ENCODE peak calls at places on chromosome 2, in seven cellular contexts. U is choroid plexus epithelial cell, I is GM13977, B is foreskin keratinocyte, V is brain microvascular endothelial cell, L is left ventricle myocardium inferior, X is fibroblast of mammary gland. Z is an unnamed sample.
A peak's percentile ranks its signal among the peaks of the same experiment; 100 is the strongest.

GRCh38 chr2:226664140-226664539 is 135.5 kb downstream of the IRS1 start:
- DNase-seq in U (no peak), X (no peak), I (no peak), V (no peak), L (peak; percentile 37), B (no peak), Z (no peak)

GRCh38 chr2:13682878-13683277 is 949.6 kb upstream of the LRATD1 start:
- DNase-seq in L (no peak), X (peak; percentile 85), U (peak; percentile 90), I (no peak), V (peak; percentile 90), B (peak; percentile 84), Z (no peak)

GRCh38 chr2:65281626-65282351 is 54.2 kb downstream of the ACTR2 start:
- DNase-seq in L (peak; percentile 34), I (no peak), V (no peak), B (no peak), U (peak; percentile 55), X (peak; percentile 44), Z (no peak)

GRCh38 chr2:6639870-6640639 is 225.7 kb downstream of the CMPK2 start:
- DNase-seq in V (no peak), L (no peak), X (no peak), I (no peak), B (no peak), U (no peak), Z (no peak)

GRCh38 chr2:215511454-215512346 is 75.8 kb upstream of the FN1 start:
- DNase-seq in L (no peak), B (no peak), U (no peak), X (no peak), V (no peak), I (no peak), Z (no peak)

GRCh38 chr2:213148572-213149331 is 2.7 kb downstream of the IKZF2 start:
- DNase-seq in B (no peak), U (no peak), I (no peak), X (no peak), L (no peak), V (no peak), Z (no peak)

GRCh38 chr2:199457147-199458016 is at the start of gene SATB2:
- DNase-seq in L (no peak), X (peak; percentile 83), B (no peak), U (peak; percentile 57), V (peak; percentile 37), I (peak; percentile 55), Z (peak; percentile 78)

GRCh38 chr2:30987611-30988010 is 150.6 kb downstream of the GALNT14 start:
- DNase-seq in U (no peak), V (no peak), X (no peak), B (no peak), I (no peak), L (no peak), Z (no peak)

GRCh38 chr2:5453648-5454390 is 238.4 kb upstream of the SOX11 start:
- DNase-seq in B (peak; percentile 5), V (peak; percentile 80), U (peak; percentile 62), I (no peak), X (no peak), L (no peak), Z (no peak)

GRCh38 chr2:15826273-15826717 is 114.1 kb upstream of the MYCN start:
- DNase-seq in B (no peak), U (no peak), L (no peak), I (no peak), X (no peak), V (no peak), Z (no peak)

GRCh38 chr2:236718207-236718992 is 148.8 kb downstream of the ACKR3 start:
- DNase-seq in L (no peak), X (peak; percentile 42), B (peak; percentile 55), U (no peak), I (no peak), V (peak; percentile 27), Z (no peak)

GRCh38 chr2:150552421-150552820 is 65.0 kb upstream of the RND3 start:
- DNase-seq in L (no peak), X (no peak), U (no peak), V (no peak), I (no peak), B (no peak), Z (no peak)

GRCh38 chr2:150545931-150546330 is 58.5 kb upstream of the RND3 start:
- DNase-seq in I (no peak), L (no peak), B (no peak), V (no peak), X (no peak), U (no peak), Z (no peak)

GRCh38 chr2:150544731-150545130 is 57.3 kb upstream of the RND3 start:
- DNase-seq in L (no peak), B (no peak), X (no peak), U (no peak), I (no peak), V (no peak), Z (no peak)

GRCh38 chr2:150549381-150549780 is 61.9 kb upstream of the RND3 start:
- DNase-seq in X (no peak), B (no peak), L (no peak), I (no peak), V (no peak), U (no peak), Z (no peak)

GRCh38 chr2:150548527-150548926 is 61.1 kb upstream of the RND3 start:
- DNase-seq in V (no peak), U (peak; percentile 60), X (peak; percentile 26), L (no peak), B (no peak), I (peak; percentile 20), Z (peak; percentile 24)
- TF ChIP-seq CTCF in V (peak; percentile 68), U (peak; percentile 65), X (peak; percentile 43), L (peak; percentile 26), B (peak; percentile 52), I (peak; percentile 30), Z (peak; percentile 71)

GRCh38 chr2:168137510-168138180 is 109.8 kb downstream of the STK39 start:
- DNase-seq in X (no peak), L (no peak), I (no peak), V (no peak), U (peak; percentile 32), B (no peak), Z (no peak)

GRCh38 chr2:168138369-168138768 is 109.0 kb downstream of the STK39 start:
- DNase-seq in V (peak; percentile 25), B (no peak), I (no peak), X (peak; percentile 62), U (peak; percentile 87), L (peak; percentile 41), Z (no peak)

GRCh38 chr2:168135630-168136029 is 111.8 kb downstream of the STK39 start:
- DNase-seq in X (no peak), U (no peak), L (no peak), I (no peak), B (no peak), V (no peak), Z (no peak)

GRCh38 chr2:168135121-168135520 is 112.3 kb downstream of the STK39 start:
- DNase-seq in X (no peak), I (no peak), B (no peak), V (no peak), L (no peak), U (no peak), Z (no peak)

DNA sequence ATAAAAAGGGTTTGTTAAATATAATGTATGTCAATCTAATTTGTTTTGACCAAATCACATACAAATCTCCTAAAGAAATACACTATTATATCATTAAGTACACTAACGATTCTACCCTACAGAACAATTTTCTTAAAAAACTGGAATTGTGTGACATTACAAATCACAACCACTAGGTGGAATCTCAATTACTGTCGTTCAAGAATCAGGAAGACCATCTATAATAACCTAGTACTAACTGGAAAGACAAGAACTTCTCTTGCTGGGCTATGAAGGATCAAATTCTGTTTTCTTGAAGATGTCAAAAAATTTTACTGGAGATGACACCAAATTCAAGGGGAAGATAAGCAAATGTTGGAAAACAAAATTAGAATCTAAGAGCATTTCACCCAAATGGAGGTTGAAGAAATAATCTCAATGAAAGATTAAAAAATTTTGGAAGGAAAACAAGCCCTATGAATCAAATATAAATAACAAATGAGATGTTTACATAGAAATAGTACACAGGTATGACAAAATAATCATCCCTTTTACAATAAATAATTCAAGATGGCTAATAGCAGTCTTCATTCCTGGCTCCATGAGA is 110.9 kb downstream of the STK39 start:
- DNase-seq in L (no peak), B (peak; percentile 13), X (peak; percentile 66), U (peak; percentile 74), I (peak; percentile 11), V (no peak), Z (peak; percentile 42)
- TF ChIP-seq CTCF in L (peak; percentile 62), B (peak; percentile 71), X (peak; percentile 58), U (peak; percentile 54), I (peak; percentile 38), V (peak; percentile 36), Z (peak; percentile 85)

GRCh38 chr2:126995652-126996377 is 97.1 kb downstream of the TEX51 start:
- DNase-seq in V (no peak), I (no peak), L (no peak), B (no peak), U (no peak), X (no peak), Z (no peak)
- TF ChIP-seq CTCF in V (peak; percentile 24), I (no peak), L (no peak), B (no peak), U (peak; percentile 14), X (no peak), Z (no peak)

GRCh38 chr2:102841107-102841840 is 79.4 kb downstream of the TMEM182 start:
- DNase-seq in U (peak; percentile 78), L (peak; percentile 18), B (peak; percentile 8), X (peak; percentile 51), I (peak; percentile 48), V (peak; percentile 51), Z (peak; percentile 25)
- TF ChIP-seq CTCF in U (peak; percentile 82), L (peak; percentile 64), B (peak; percentile 58), X (peak; percentile 62), I (peak; percentile 70), V (peak; percentile 81), Z (peak; percentile 74)

Z was measured in HFFc6.